ENCODE peak calls at places on chromosome 5, in seven cellular contexts. T, Z, R, G, B, C and W are unnamed samples.

GRCh38 chr5:45385321-45386058 is 310.7 kb downstream of the HCN1 start:
- DNase-seq in T (no peak), Z (no peak), R (peak), G (no peak), B (no peak), C (no peak), W (no peak)

GRCh38 chr5:16578474-16578883 is 38.3 kb downstream of the RETREG1 start:
- DNase-seq in T (no peak), Z (no peak), R (no peak), G (no peak), B (no peak), C (no peak), W (no peak)

GRCh38 chr5:54703091-54703490 is 185.5 kb downstream of the SNX18 start:
- DNase-seq in T (peak), Z (peak), R (peak), G (peak), B (peak), C (peak), W (no peak)

GRCh38 chr5:3024976-3025375 is 273.5 kb upstream of the IRX2 start:
- DNase-seq in T (no peak), Z (no peak), R (no peak), G (no peak), B (no peak), C (no peak), W (no peak)

GRCh38 chr5:90050135-90050534 is 359.4 kb downstream of the CETN3 start:
- DNase-seq in T (no peak), Z (no peak), R (no peak), G (no peak), B (no peak), C (no peak), W (no peak)

GRCh38 chr5:108529381-108529780 is 147.5 kb upstream of the FBXL17 start:
- DNase-seq in T (no peak), Z (no peak), R (peak), G (no peak), B (no peak), C (no peak), W (no peak)

GRCh38 chr5:109558364-109558763 is 131.4 kb upstream of the MAN2A1 start:
- DNase-seq in T (no peak), Z (no peak), R (no peak), G (no peak), B (no peak), C (no peak), W (no peak)

GRCh38 chr5:10724799-10725507 is 36.1 kb downstream of the DAP start:
- DNase-seq in T (peak), Z (peak), R (peak), G (no peak), B (peak), C (peak), W (no peak)

GRCh38 chr5:170184007-170184687 is 48.6 kb upstream of the C5orf58 start:
- DNase-seq in T (no peak), Z (peak), R (peak), G (peak), B (peak), C (no peak), W (no peak)

GRCh38 chr5:115387816-115388215 is 91.4 kb upstream of the CCDC112 start:
- DNase-seq in T (no peak), Z (no peak), R (no peak), G (no peak), B (no peak), C (no peak), W (no peak)

GRCh38 chr5:111389390-111390082 is 122.8 kb downstream of the STARD4 start:
- DNase-seq in T (no peak), Z (no peak), R (peak), G (no peak), B (peak), C (no peak), W (no peak)

GRCh38 chr5:88829053-88829452 is 53.9 kb downstream of the MEF2C start:
- DNase-seq in T (no peak), Z (no peak), R (peak), G (no peak), B (no peak), C (no peak), W (no peak)

GRCh38 chr5:149526855-149527590 is 24.2 kb downstream of the CSNK1A1 start:
- DNase-seq in T (no peak), Z (no peak), R (no peak), G (no peak), B (no peak), C (peak), W (no peak)

GRCh38 chr5:181217111-181217804 is 5.8 kb upstream of the TRIM41 start:
- DNase-seq in T (peak), Z (peak), R (peak), G (peak), B (peak), C (peak), W (no peak)

GRCh38 chr5:84239509-84239908 is 145.2 kb downstream of the EDIL3 start:
- DNase-seq in T (no peak), Z (no peak), R (peak), G (no peak), B (no peak), C (no peak), W (no peak)

GRCh38 chr5:124888050-124888506 is 141.6 kb upstream of the ZNF608 start:
- DNase-seq in T (no peak), Z (no peak), R (peak), G (no peak), B (peak), C (no peak), W (no peak)

GRCh38 chr5:80275347-80275746 is 19.5 kb upstream of the SERINC5 start:
- DNase-seq in T (no peak), Z (no peak), R (no peak), G (no peak), B (peak), C (no peak), W (peak)

GRCh38 chr5:127802477-127802865 is 99.3 kb downstream of the CCDC192 start:
- DNase-seq in T (no peak), Z (no peak), R (peak), G (no peak), B (no peak), C (no peak), W (no peak)
- H3K27ac ChIP-seq in T (no peak), Z (no peak), R (peak), G (no peak), B (no peak), C (no peak), W (no peak)

GRCh38 chr5:98779264-98779877 is 5.9 kb downstream of the RGMB start:
- DNase-seq in T (no peak), Z (no peak), R (no peak), G (no peak), B (no peak), C (no peak), W (no peak)
- H3K27ac ChIP-seq in T (no peak), Z (no peak), R (no peak), G (no peak), B (no peak), C (no peak), W (no peak)

GRCh38 chr5:76691470-76692273 is 24.3 kb upstream of the F2R start:
- DNase-seq in T (no peak), Z (no peak), R (peak), G (no peak), B (peak), C (no peak), W (no peak)

GRCh38 chr5:76689321-76690026 is 26.5 kb upstream of the F2R start:
- DNase-seq in T (no peak), Z (no peak), R (peak), G (no peak), B (peak), C (no peak), W (no peak)

GRCh38 chr5:76690704-76691469 is 25.0 kb upstream of the F2R start:
- DNase-seq in T (no peak), Z (no peak), R (no peak), G (no peak), B (peak), C (no peak), W (no peak)

GRCh38 chr5:76688836-76689235 is 27.1 kb upstream of the F2R start:
- DNase-seq in T (no peak), Z (no peak), R (no peak), G (no peak), B (no peak), C (no peak), W (no peak)

DNA sequence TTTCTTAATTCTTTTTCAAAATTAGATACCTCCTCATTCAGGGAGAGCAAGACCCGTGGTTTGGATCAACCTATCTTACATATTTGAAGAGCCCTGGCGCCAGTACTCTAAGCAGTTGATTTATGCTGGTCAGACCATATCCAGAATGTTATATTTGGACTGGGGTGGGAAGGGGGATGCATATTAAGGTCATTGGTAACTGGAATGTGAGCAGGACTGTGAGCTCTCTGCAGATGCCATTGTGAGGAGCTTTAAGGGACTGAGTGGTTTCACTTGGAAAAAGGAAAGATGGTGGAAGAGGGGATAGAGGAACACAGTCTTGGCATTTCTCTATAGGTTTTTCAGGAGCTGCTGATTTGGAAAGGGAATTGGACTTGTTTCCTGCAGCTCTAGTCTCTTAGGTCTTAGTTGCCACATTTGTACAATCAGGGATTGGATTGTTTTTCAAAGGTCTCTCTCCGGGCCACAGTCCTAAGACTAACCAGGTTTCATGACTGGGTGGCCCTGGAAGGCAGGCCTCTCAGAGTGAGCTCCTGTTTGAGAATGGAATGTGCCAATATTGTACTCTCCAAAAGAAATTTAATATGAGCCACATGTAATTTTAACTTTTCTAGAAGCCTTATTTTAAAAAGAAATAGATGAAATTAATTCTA is 25.8 kb upstream of the F2R start:
- DNase-seq in T (no peak), Z (no peak), R (no peak), G (no peak), B (no peak), C (no peak), W (no peak)
- H3K27ac ChIP-seq in T (peak), Z (peak), R (peak), G (no peak), B (peak), C (peak), W (no peak)

GRCh38 chr5:104429911-104430310 is 867.3 kb upstream of the NUDT12 start:
- DNase-seq in T (no peak), Z (no peak), R (no peak), G (no peak), B (no peak), C (no peak), W (no peak)
- H3K27ac ChIP-seq in T (no peak), Z (no peak), R (no peak), G (no peak), B (no peak), C (no peak), W (no peak)

DNA sequence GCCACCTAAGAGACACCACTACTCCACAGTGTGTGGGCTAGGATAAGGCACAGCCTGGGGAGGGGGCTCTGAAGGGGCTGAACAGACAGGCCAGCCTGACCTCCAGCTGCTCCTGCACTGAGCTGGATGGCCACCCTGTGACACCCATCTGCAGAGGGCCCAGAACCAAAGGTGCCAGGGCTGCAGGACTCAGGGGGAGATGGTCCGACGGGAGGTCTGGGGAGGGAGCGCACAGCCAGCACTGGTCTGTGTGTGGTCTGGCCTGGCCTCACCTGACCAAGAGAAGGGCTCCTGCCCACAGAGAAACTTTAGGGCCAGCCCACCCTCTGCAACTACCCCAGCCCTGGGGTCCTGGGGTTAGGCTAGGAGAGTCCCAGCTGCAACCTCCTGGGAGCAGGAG is 789 bp downstream of the LTC4S start:
- DNase-seq in T (peak), Z (no peak), R (no peak), G (peak), B (no peak), C (no peak), W (no peak)
- H3K27ac ChIP-seq in T (peak), Z (peak), R (no peak), G (peak), B (no peak), C (no peak), W (peak)

GRCh38 chr5:126419102-126419501 is 4.1 kb upstream of the GRAMD2B start:
- DNase-seq in T (no peak), Z (no peak), R (no peak), G (no peak), B (no peak), C (no peak), W (no peak)
- H3K27ac ChIP-seq in T (no peak), Z (no peak), R (no peak), G (no peak), B (no peak), C (no peak), W (no peak)

GRCh38 chr5:67264056-67264455 is 67.5 kb upstream of the CD180 start:
- DNase-seq in T (no peak), Z (no peak), R (no peak), G (no peak), B (no peak), C (no peak), W (no peak)

GRCh38 chr5:67262956-67263355 is 66.4 kb upstream of the CD180 start:
- DNase-seq in T (no peak), Z (no peak), R (no peak), G (no peak), B (no peak), C (no peak), W (no peak)

GRCh38 chr5:67262202-67262601 is 65.6 kb upstream of the CD180 start:
- DNase-seq in T (no peak), Z (no peak), R (no peak), G (no peak), B (no peak), C (no peak), W (no peak)

GRCh38 chr5:67265951-67266350 is 69.4 kb upstream of the CD180 start:
- DNase-seq in T (no peak), Z (no peak), R (no peak), G (no peak), B (no peak), C (no peak), W (no peak)

DNA sequence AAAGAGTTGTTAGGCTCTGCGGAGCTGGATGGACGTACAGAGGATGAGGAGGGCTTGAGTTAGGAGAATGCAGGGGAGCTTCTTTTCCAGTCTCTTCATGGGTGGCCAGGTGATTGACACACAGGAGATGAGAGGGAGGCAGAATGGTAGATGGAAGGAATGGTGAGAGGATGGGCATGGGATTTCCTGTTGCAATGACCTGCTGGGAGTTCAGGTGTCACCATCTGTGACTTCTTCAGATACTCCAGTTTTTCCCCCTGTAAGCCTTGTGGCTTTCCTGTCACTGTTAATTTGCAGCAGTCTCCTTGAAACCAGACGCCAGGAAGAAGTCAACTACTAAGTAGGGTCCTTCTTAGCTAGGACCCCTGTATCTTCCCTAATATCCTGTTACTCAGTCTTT is 67.1 kb upstream of the CD180 start:
- DNase-seq in T (no peak), Z (no peak), R (no peak), G (no peak), B (no peak), C (no peak), W (no peak)
- H3K27ac ChIP-seq in T (no peak), Z (no peak), R (no peak), G (no peak), B (no peak), C (no peak), W (no peak)

DNA sequence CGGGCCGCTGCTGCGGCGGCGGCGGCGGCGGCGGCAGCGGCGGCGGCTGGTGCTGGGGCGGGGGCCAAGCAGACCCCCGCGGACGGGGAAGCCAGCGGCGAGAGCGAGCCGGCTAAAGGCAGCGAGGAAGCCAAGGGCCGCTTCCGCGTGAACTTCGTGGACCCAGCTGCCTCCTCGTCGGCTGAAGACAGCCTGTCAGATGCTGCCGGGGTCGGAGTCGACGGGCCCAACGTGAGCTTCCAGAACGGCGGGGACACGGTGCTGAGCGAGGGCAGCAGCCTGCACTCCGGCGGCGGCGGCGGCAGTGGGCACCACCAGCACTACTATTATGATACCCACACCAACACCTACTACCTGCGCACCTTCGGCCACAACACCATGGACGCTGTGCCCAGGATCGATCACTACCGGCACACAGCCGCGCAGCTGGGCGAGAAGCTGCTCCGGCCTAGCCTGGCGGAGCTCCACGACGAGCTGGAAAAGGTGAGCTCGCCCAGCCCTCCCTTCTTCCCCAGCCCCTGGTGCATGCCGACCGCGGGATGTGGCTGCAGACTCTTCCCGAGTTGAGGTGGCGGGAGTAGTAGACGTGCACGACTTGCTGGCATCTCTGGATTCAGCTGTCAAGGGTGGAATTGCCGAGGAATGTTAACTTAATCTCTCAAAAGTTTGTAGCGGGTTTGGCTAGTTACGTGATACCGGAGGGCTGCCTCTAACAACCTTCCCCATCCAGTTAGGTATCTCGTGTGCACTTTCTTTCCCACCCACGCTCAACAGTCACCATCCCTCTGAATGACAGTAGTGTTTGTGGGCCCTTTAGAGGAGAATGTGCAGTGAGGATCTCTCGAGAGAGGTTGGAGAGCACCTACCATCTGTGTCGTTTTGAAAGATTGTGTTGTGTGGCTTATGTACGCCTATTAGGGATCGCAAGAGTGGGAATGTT is 932 bp downstream of the SLC12A2 start:
- DNase-seq in T (peak), Z (peak), R (no peak), G (peak), B (no peak), C (peak), W (peak)
- H3K27ac ChIP-seq in T (peak), Z (peak), R (peak), G (peak), B (peak), C (no peak), W (peak)

GRCh38 chr5:57448751-57449150 is 33.9 kb downstream of the ACTBL2 start:
- DNase-seq in T (no peak), Z (no peak), R (no peak), G (no peak), B (no peak), C (no peak), W (no peak)
- H3K27ac ChIP-seq in T (peak), Z (no peak), R (no peak), G (no peak), B (no peak), C (peak), W (no peak)